ENCODE peak calls at places on chromosome 9, in six cellular contexts. W is A549; K is Calu3; V is fibroblast of mammary gland; P is activated CD4-positive, alpha-beta T cell treated with anti-CD3 and anti-CD28 coated beads, Interleukin-2, amount 50 U/mL, for 1 hour; M is aorta. G is an unnamed sample.

GRCh38 chr9:115978739-115979138 is 174.9 kb upstream of the PAPPA start:
- DNase-seq in W (no peak), K (no peak), V (peak), P (no peak), M (no peak), G (no peak)

GRCh38 chr9:135047026-135047350 is 40.5 kb upstream of the OLFM1 start:
- DNase-seq in W (no peak), K (no peak), V (no peak), P (no peak), M (peak), G (no peak)

GRCh38 chr9:129275626-129276247 is 97.7 kb upstream of the IER5L start:
- DNase-seq in W (no peak), K (no peak), V (no peak), P (no peak), M (peak), G (no peak)

GRCh38 chr9:108297025-108297424 is 558.8 kb downstream of the ACTL7B start:
- DNase-seq in W (no peak), K (no peak), V (peak), P (no peak), M (no peak), G (no peak)

GRCh38 chr9:136786451-136786850 is 4.7 kb upstream of the TMEM141 start:
- DNase-seq in W (no peak), K (no peak), V (no peak), P (no peak), M (peak), G (no peak)

GRCh38 chr9:95025213-95026170 is 292.0 kb downstream of the FANCC start:
- DNase-seq in W (no peak), K (peak), V (peak), P (no peak), M (peak), G (no peak)

GRCh38 chr9:82031538-82032280 is 43.1 kb downstream of the SPATA31D1 start:
- DNase-seq in W (no peak), K (peak), V (peak), P (no peak), M (no peak), G (no peak)

GRCh38 chr9:83503881-83504280 is 34.3 kb downstream of the FRMD3 start:
- DNase-seq in W (no peak), K (no peak), V (no peak), P (no peak), M (no peak), G (no peak)

GRCh38 chr9:5832093-5832542 is 799 bp downstream of the ERMP1 start:
- DNase-seq in W (peak), K (no peak), V (no peak), P (peak), M (no peak), G (peak)

GRCh38 chr9:128689293-128689770 is 310 bp downstream of the SET start:
- DNase-seq in W (peak), K (peak), V (no peak), P (peak), M (peak), G (peak)

GRCh38 chr9:121213136-121213806 is 11.6 kb upstream of the RAB14 start:
- DNase-seq in W (peak), K (peak), V (peak), P (peak), M (peak), G (peak)

GRCh38 chr9:124894741-124895170 is 32.8 kb downstream of the ARPC5L start:
- DNase-seq in W (no peak), K (no peak), V (peak), P (peak), M (no peak), G (no peak)

GRCh38 chr9:135294826-135295225 is 184.8 kb upstream of the PPP1R26 start:
- DNase-seq in W (no peak), K (no peak), V (no peak), P (no peak), M (no peak), G (no peak)

GRCh38 chr9:16246785-16247184 is 623.7 kb downstream of the BNC2 start:
- DNase-seq in W (no peak), K (no peak), V (peak), P (no peak), M (no peak), G (no peak)

GRCh38 chr9:128098936-128099931 is 28.3 kb downstream of the PTGES2 start:
- DNase-seq in W (no peak), K (no peak), V (peak), P (no peak), M (peak), G (no peak)

GRCh38 chr9:127598839-127599549 is 13.1 kb upstream of the STXBP1 start:
- DNase-seq in W (no peak), K (no peak), V (no peak), P (no peak), M (no peak), G (no peak)

GRCh38 chr9:113220467-113221002 is 542 bp downstream of the FKBP15 start:
- DNase-seq in W (no peak), K (no peak), V (no peak), P (no peak), M (no peak), G (no peak)

GRCh38 chr9:16361118-16361517 is 509.4 kb downstream of the BNC2 start:
- DNase-seq in W (no peak), K (no peak), V (peak), P (no peak), M (no peak), G (no peak)

G was measured in B cell.